ENCODE peak calls at places on chromosomes 5 and 9, in five cellular contexts. O, B, X, R and W are unnamed samples.

GRCh38 chr9:95264954-95265615 is 52.4 kb downstream of the FANCC start:
- DNase-seq in O (no peak), X (no peak), B (no peak), R (peak), W (no peak)

GRCh38 chr5:141431286-141431685 is 979 bp downstream of the PCDHGA12 start:
- DNase-seq in O (no peak), R (peak), B (no peak), X (no peak), W (no peak)

GRCh38 chr5:5340206-5340729 is 82.2 kb upstream of the ICE1 start:
- DNase-seq in B (peak), R (peak), O (no peak), X (peak), W (no peak)

GRCh38 chr9:107940622-107941021 is 451.1 kb upstream of the KLF4 start:
- DNase-seq in O (no peak), X (no peak), R (no peak), B (no peak), W (no peak)

GRCh38 chr5:124395287-124395686 is 351.2 kb downstream of the ZNF608 start:
- DNase-seq in O (no peak), B (no peak), X (no peak), R (no peak), W (no peak)

GRCh38 chr5:98816574-98817222 is 43.2 kb downstream of the RGMB start:
- DNase-seq in O (no peak), B (no peak), R (peak), X (no peak), W (no peak)

GRCh38 chr5:54882101-54882500 is 103.3 kb downstream of the ESM1 start:
- DNase-seq in X (no peak), O (no peak), B (no peak), R (no peak), W (no peak)

GRCh38 chr9:33517373-33517772 is 6.7 kb upstream of the ANKRD18B start:
- DNase-seq in O (no peak), R (peak), B (no peak), X (no peak), W (no peak)

GRCh38 chr9:74083681-74084433 is 413.3 kb upstream of the RORB start:
- DNase-seq in X (no peak), B (no peak), O (no peak), R (no peak), W (no peak)

GRCh38 chr5:158510479-158510878 is 589.2 kb downstream of the EBF1 start:
- DNase-seq in X (no peak), R (no peak), O (no peak), B (no peak), W (no peak)

GRCh38 chr9:95005276-95006141 is 279.0 kb downstream of the AOPEP start:
- DNase-seq in X (no peak), B (no peak), R (no peak), O (no peak), W (no peak)

GRCh38 chr5:92758552-92758951 is 822.5 kb downstream of the NR2F1-AS1 start:
- DNase-seq in X (no peak), O (no peak), B (no peak), R (peak), W (no peak)

GRCh38 chr9:31304576-31304975 is 1079.9 kb upstream of the ACO1 start:
- DNase-seq in R (peak), B (no peak), X (no peak), O (no peak), W (no peak)

GRCh38 chr9:112125961-112126388 is 49.1 kb downstream of the SUSD1 start:
- DNase-seq in R (no peak), B (no peak), O (no peak), X (no peak), W (no peak)

GRCh38 chr5:95955996-95956899 is 5.4 kb downstream of the ELL2 start:
- DNase-seq in R (peak), X (no peak), O (no peak), B (no peak), W (no peak)

GRCh38 chr5:158910782-158911692 is 188.7 kb downstream of the EBF1 start:
- DNase-seq in R (peak), B (no peak), X (no peak), O (no peak), W (no peak)

GRCh38 chr9:71552480-71552879 is 215.8 kb downstream of the CEMIP2 start:
- DNase-seq in R (no peak), B (no peak), X (no peak), O (no peak), W (no peak)

GRCh38 chr9:123509646-123510045 is 153.6 kb downstream of the CRB2 start:
- DNase-seq in R (no peak), B (no peak), O (no peak), X (no peak), W (no peak)

GRCh38 chr9:127779136-127779981 is 893 bp upstream of the SH2D3C start:
- DNase-seq in X (no peak), O (no peak), B (no peak), R (peak), W (peak)

DNA sequence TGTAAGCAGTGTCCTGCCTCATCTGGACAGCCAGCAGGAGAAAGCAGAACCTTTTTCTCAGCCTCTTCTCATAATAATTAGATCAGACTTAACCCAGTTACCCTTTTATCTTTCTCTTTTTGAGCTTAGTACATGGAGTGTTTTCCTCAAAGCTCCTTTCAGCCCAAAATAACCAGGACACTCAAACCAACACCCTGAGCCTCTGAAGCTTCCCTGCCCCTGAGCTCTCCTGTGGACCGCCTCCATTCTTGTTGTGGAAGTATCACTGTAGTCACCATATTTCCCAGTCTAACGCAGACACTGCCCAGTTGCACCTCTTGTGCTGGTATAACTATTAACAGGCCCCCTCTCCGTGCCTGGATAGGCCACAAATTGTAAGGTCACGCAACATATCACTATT is 53.8 kb upstream of the ZNF622 start:
- DNase-seq in O (no peak), B (no peak), R (no peak), X (no peak), W (no peak)
- H3K27ac ChIP-seq in O (no peak), B (no peak), R (peak), X (no peak), W (no peak)

GRCh38 chr9:135480071-135480941 is 724 bp downstream of the PPP1R26 start:
- DNase-seq in R (peak), X (peak), O (no peak), B (no peak), W (no peak)

GRCh38 chr9:135479469-135480052 is at the start of gene PPP1R26:
- DNase-seq in R (no peak), X (no peak), B (no peak), O (no peak), W (no peak)

GRCh38 chr9:135480942-135481315 is 1.3 kb downstream of the PPP1R26 start:
- DNase-seq in B (no peak), X (no peak), R (no peak), O (no peak), W (no peak)

GRCh38 chr9:135478191-135478590 is 1.4 kb upstream of the PPP1R26 start:
- DNase-seq in B (no peak), R (no peak), X (no peak), O (no peak), W (no peak)

GRCh38 chr9:135478858-135479468 is 619 bp upstream of the PPP1R26 start:
- DNase-seq in O (no peak), X (no peak), R (peak), B (peak), W (no peak)
- H3K4me3 ChIP-seq in O (no peak), X (peak), R (peak), B (peak), W (no peak)

GRCh38 chr5:78331523-78332080 is 28.8 kb upstream of the SCAMP1 start:
- DNase-seq in O (no peak), R (no peak), X (no peak), B (no peak), W (no peak)
- H3K27ac ChIP-seq in O (no peak), R (no peak), X (no peak), B (no peak), W (no peak)

GRCh38 chr5:131720714-131721113 is 76.1 kb downstream of the FNIP1 start:
- DNase-seq in B (no peak), O (no peak), R (peak), X (no peak), W (no peak)
- H3K4me3 ChIP-seq in B (no peak), O (no peak), R (no peak), X (no peak), W (no peak)

GRCh38 chr5:6659941-6660684 is 26.9 kb downstream of the SRD5A1 start:
- DNase-seq in B (no peak), O (no peak), R (no peak), X (no peak), W (no peak)
- H3K27ac ChIP-seq in B (no peak), O (no peak), R (no peak), X (no peak), W (no peak)